ENCODE peak calls at places on chromosomes 1 and 21, in nine cellular contexts. One of them, this sample, is unnamed.

GRCh38 chr1:102834688-102835320 is 273.5 kb downstream of the COL11A1 start:
- DNase-seq in small intestine: no peak
- DNase-seq in pancreas: no peak
- DNase-seq in fibroblast of lung: peak
- DNase-seq in heart right ventricle: no peak
- DNase-seq in dorsolateral prefrontal cortex: no peak
- DNase-seq in uterus: no peak
- DNase-seq in psoas muscle: no peak
- DNase-seq in IMR-90: peak
- DNase-seq in this sample: peak

GRCh38 chr1:35298464-35298863 is 30.0 kb downstream of the ZMYM4 start:
- DNase-seq in small intestine: peak
- DNase-seq in pancreas: no peak
- DNase-seq in fibroblast of lung: peak
- DNase-seq in heart right ventricle: no peak
- DNase-seq in dorsolateral prefrontal cortex: no peak
- DNase-seq in uterus: no peak
- DNase-seq in psoas muscle: peak
- DNase-seq in IMR-90: peak
- DNase-seq in this sample: peak

GRCh38 chr1:91400133-91400725 is 4.4 kb downstream of the HFM1 start:
- DNase-seq in small intestine: no peak
- DNase-seq in pancreas: no peak
- DNase-seq in fibroblast of lung: peak
- DNase-seq in heart right ventricle: no peak
- DNase-seq in dorsolateral prefrontal cortex: no peak
- DNase-seq in uterus: no peak
- DNase-seq in psoas muscle: no peak
- DNase-seq in IMR-90: no peak
- DNase-seq in this sample: no peak

GRCh38 chr1:207015791-207016190 is 16.8 kb downstream of the C1orf116 start:
- DNase-seq in small intestine: no peak
- DNase-seq in pancreas: no peak
- DNase-seq in fibroblast of lung: no peak
- DNase-seq in heart right ventricle: no peak
- DNase-seq in dorsolateral prefrontal cortex: no peak
- DNase-seq in uterus: no peak
- DNase-seq in psoas muscle: no peak
- DNase-seq in IMR-90: no peak
- DNase-seq in this sample: no peak

GRCh38 chr21:15809818-15810217 is 80.0 kb downstream of the USP25 start:
- DNase-seq in small intestine: no peak
- DNase-seq in pancreas: no peak
- DNase-seq in fibroblast of lung: peak
- DNase-seq in heart right ventricle: no peak
- DNase-seq in dorsolateral prefrontal cortex: no peak
- DNase-seq in uterus: no peak
- DNase-seq in psoas muscle: peak
- DNase-seq in IMR-90: peak
- DNase-seq in this sample: peak

GRCh38 chr1:58805716-58806571 is 22.1 kb upstream of the JUN start:
- DNase-seq in small intestine: peak
- DNase-seq in pancreas: no peak
- DNase-seq in fibroblast of lung: no peak
- DNase-seq in heart right ventricle: no peak
- DNase-seq in dorsolateral prefrontal cortex: no peak
- DNase-seq in uterus: no peak
- DNase-seq in psoas muscle: no peak
- DNase-seq in IMR-90: no peak
- DNase-seq in this sample: no peak

GRCh38 chr21:38938343-38938742 is 132.6 kb downstream of the ETS2 start:
- DNase-seq in small intestine: no peak
- DNase-seq in pancreas: no peak
- DNase-seq in fibroblast of lung: peak
- DNase-seq in heart right ventricle: no peak
- DNase-seq in dorsolateral prefrontal cortex: no peak
- DNase-seq in uterus: no peak
- DNase-seq in psoas muscle: no peak
- DNase-seq in IMR-90: peak
- DNase-seq in this sample: peak

GRCh38 chr1:215636258-215636965 is 69.3 kb downstream of the KCTD3 start:
- DNase-seq in small intestine: peak
- DNase-seq in pancreas: no peak
- DNase-seq in fibroblast of lung: peak
- DNase-seq in heart right ventricle: no peak
- DNase-seq in dorsolateral prefrontal cortex: no peak
- DNase-seq in uterus: no peak
- DNase-seq in psoas muscle: peak
- DNase-seq in IMR-90: peak
- DNase-seq in this sample: no peak

GRCh38 chr1:13948851-13949490 is 249.0 kb downstream of the PRDM2 start:
- DNase-seq in small intestine: no peak
- DNase-seq in pancreas: no peak
- DNase-seq in fibroblast of lung: peak
- DNase-seq in heart right ventricle: no peak
- DNase-seq in dorsolateral prefrontal cortex: no peak
- DNase-seq in uterus: peak
- DNase-seq in psoas muscle: peak
- DNase-seq in IMR-90: no peak
- DNase-seq in this sample: no peak

GRCh38 chr21:41877901-41878830 is 978 bp downstream of the PRDM15 start:
- DNase-seq in small intestine: peak
- DNase-seq in pancreas: no peak
- DNase-seq in fibroblast of lung: peak
- DNase-seq in heart right ventricle: no peak
- DNase-seq in dorsolateral prefrontal cortex: no peak
- DNase-seq in uterus: peak
- DNase-seq in psoas muscle: peak
- DNase-seq in IMR-90: peak
- DNase-seq in this sample: peak

GRCh38 chr21:46368533-46369285 is 44.8 kb downstream of the PCNT start:
- DNase-seq in small intestine: peak
- DNase-seq in pancreas: no peak
- DNase-seq in fibroblast of lung: no peak
- DNase-seq in heart right ventricle: no peak
- DNase-seq in dorsolateral prefrontal cortex: no peak
- DNase-seq in uterus: no peak
- DNase-seq in psoas muscle: no peak
- DNase-seq in IMR-90: no peak
- DNase-seq in this sample: no peak

GRCh38 chr1:33337994-33338494 is 17.1 kb upstream of the A3GALT2 start:
- DNase-seq in small intestine: peak
- DNase-seq in pancreas: no peak
- DNase-seq in fibroblast of lung: peak
- DNase-seq in heart right ventricle: no peak
- DNase-seq in dorsolateral prefrontal cortex: no peak
- DNase-seq in uterus: no peak
- DNase-seq in psoas muscle: no peak
- DNase-seq in IMR-90: peak
- DNase-seq in this sample: no peak

GRCh38 chr1:79375352-79375751 is 368.8 kb upstream of the ADGRL4 start:
- DNase-seq in small intestine: no peak
- DNase-seq in pancreas: no peak
- DNase-seq in fibroblast of lung: no peak
- DNase-seq in heart right ventricle: no peak
- DNase-seq in dorsolateral prefrontal cortex: no peak
- DNase-seq in uterus: no peak
- DNase-seq in psoas muscle: no peak
- DNase-seq in IMR-90: no peak
- DNase-seq in this sample: no peak
- H3K27ac ChIP-seq in small intestine: no peak
- H3K27ac ChIP-seq in pancreas: no peak
- H3K27ac ChIP-seq in fibroblast of lung: no peak
- H3K27ac ChIP-seq in heart right ventricle: no peak
- H3K27ac ChIP-seq in dorsolateral prefrontal cortex: no peak
- H3K27ac ChIP-seq in uterus: no peak
- H3K27ac ChIP-seq in psoas muscle: no peak
- H3K27ac ChIP-seq in IMR-90: no peak
- H3K27ac ChIP-seq in this sample: no peak

DNA sequence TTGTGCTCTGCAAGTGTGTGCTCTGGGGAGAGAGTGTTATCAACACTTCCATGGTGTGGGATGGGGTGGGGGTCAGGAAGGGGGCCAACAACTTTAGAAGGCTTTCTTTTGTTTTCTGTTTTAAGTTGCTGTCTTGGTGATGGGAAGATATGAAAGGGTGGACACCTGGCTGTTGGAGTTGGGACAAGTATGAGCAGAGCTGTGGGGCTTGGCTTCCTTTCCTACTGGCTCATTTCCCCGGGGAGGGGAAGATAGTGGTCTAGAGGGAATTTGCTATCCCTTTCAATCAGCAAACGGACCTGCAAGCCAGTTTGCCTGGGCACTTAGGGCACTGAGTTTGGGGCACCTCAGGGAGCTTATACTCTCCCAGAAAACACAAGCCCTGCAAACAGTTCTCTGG is 19.2 kb downstream of the IER5 start:
- DNase-seq in small intestine: no peak
- DNase-seq in pancreas: no peak
- DNase-seq in fibroblast of lung: no peak
- DNase-seq in heart right ventricle: no peak
- DNase-seq in dorsolateral prefrontal cortex: no peak
- DNase-seq in uterus: no peak
- DNase-seq in psoas muscle: no peak
- DNase-seq in IMR-90: no peak
- DNase-seq in this sample: no peak
- H3K27ac ChIP-seq in small intestine: no peak
- H3K27ac ChIP-seq in pancreas: peak
- H3K27ac ChIP-seq in fibroblast of lung: no peak
- H3K27ac ChIP-seq in heart right ventricle: no peak
- H3K27ac ChIP-seq in dorsolateral prefrontal cortex: no peak
- H3K27ac ChIP-seq in uterus: peak
- H3K27ac ChIP-seq in psoas muscle: no peak
- H3K27ac ChIP-seq in IMR-90: no peak
- H3K27ac ChIP-seq in this sample: no peak

DNA sequence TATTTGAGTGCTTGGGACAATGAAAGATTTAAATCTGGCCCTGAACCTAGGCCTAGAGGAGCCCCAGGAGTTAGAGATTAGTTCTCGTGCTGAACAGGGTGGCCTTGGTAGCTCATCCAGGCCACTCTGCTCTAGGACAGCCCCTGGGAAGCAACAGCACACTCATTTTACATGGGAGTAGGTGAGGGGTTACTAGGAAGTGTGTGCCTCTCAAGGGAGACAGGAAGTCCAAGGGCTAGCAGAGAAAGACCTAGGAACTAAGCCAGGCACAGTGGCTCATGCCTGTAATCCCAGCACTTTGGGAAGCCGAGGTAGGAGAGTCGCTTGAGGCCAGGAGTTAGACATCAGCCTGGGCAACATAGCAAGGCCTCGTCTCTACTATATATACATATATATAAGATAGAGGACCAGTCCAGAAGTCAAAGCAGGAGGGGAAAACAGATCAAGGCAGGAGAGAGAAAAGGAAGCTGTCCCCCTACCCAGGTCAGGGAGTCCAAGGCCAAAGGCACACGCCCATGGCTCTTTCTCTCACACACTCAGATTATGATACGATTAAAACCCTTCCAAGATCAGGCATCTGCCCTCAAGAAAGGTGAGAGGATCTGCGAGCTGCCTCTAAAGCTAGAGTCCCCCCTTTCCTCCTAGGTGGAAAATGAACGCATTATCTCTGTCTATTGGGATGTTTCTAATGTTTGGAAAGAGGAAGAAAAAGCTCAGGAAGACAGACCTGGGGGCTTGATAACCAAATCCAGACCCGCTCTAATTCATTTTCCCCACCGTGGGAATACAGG is 7.8 kb downstream of the PAFAH2 start:
- DNase-seq in small intestine: no peak
- DNase-seq in pancreas: no peak
- DNase-seq in fibroblast of lung: peak
- DNase-seq in heart right ventricle: no peak
- DNase-seq in dorsolateral prefrontal cortex: no peak
- DNase-seq in uterus: no peak
- DNase-seq in psoas muscle: no peak
- DNase-seq in IMR-90: peak
- DNase-seq in this sample: no peak
- H3K27ac ChIP-seq in small intestine: no peak
- H3K27ac ChIP-seq in pancreas: no peak
- H3K27ac ChIP-seq in fibroblast of lung: no peak
- H3K27ac ChIP-seq in heart right ventricle: peak
- H3K27ac ChIP-seq in dorsolateral prefrontal cortex: peak
- H3K27ac ChIP-seq in uterus: peak
- H3K27ac ChIP-seq in psoas muscle: peak
- H3K27ac ChIP-seq in IMR-90: no peak
- H3K27ac ChIP-seq in this sample: no peak

GRCh38 chr1:172914517-172915144 is 136.1 kb downstream of the TNFSF18 start:
- DNase-seq in small intestine: no peak
- DNase-seq in pancreas: no peak
- DNase-seq in fibroblast of lung: peak
- DNase-seq in heart right ventricle: no peak
- DNase-seq in dorsolateral prefrontal cortex: no peak
- DNase-seq in uterus: no peak
- DNase-seq in psoas muscle: no peak
- DNase-seq in IMR-90: peak
- DNase-seq in this sample: no peak
- H3K27ac ChIP-seq in small intestine: no peak
- H3K27ac ChIP-seq in pancreas: no peak
- H3K27ac ChIP-seq in fibroblast of lung: no peak
- H3K27ac ChIP-seq in heart right ventricle: no peak
- H3K27ac ChIP-seq in dorsolateral prefrontal cortex: no peak
- H3K27ac ChIP-seq in uterus: no peak
- H3K27ac ChIP-seq in psoas muscle: no peak
- H3K27ac ChIP-seq in IMR-90: peak
- H3K27ac ChIP-seq in this sample: peak

DNA sequence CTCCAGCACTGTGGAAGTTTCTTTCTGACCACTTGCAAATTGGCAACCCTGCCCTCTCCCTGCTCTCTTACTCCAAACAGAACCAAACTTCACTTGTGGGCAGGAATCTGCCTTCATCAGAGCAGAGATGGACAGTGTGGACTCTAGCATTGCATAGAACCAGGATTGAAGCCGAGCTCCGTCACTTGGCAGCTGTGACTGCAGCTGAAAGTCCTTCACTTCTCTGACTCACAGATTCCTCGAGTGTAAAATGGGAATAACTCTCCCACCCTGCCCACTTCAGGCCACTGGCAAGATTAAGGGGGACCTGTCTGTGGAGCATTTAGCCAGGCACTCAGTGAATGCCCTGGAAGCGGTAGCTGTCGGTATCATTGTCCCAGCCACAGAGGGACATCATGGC is 75.7 kb upstream of the ZBTB40 start:
- DNase-seq in small intestine: no peak
- DNase-seq in pancreas: no peak
- DNase-seq in fibroblast of lung: no peak
- DNase-seq in heart right ventricle: no peak
- DNase-seq in dorsolateral prefrontal cortex: no peak
- DNase-seq in uterus: no peak
- DNase-seq in psoas muscle: no peak
- DNase-seq in IMR-90: no peak
- DNase-seq in this sample: no peak
- H3K27ac ChIP-seq in small intestine: no peak
- H3K27ac ChIP-seq in pancreas: no peak
- H3K27ac ChIP-seq in fibroblast of lung: no peak
- H3K27ac ChIP-seq in heart right ventricle: no peak
- H3K27ac ChIP-seq in dorsolateral prefrontal cortex: no peak
- H3K27ac ChIP-seq in uterus: no peak
- H3K27ac ChIP-seq in psoas muscle: no peak
- H3K27ac ChIP-seq in IMR-90: no peak
- H3K27ac ChIP-seq in this sample: no peak

This sample was measured in brain microvascular endothelial cell.